ENCODE peak calls at places on chromosomes 11 and 22, in six cellular contexts. V is K562, R is H1, Q is HepG2, L is A549, I is HCT116. K is an unnamed sample.

GRCh38 chr11:83785942-83786341 is 499.8 kb upstream of the CCDC90B start:
- DNase-seq in Q (no peak), L (no peak), R (no peak), I (no peak), V (no peak), K (no peak)

GRCh38 chr11:41499429-41499828 is 40.0 kb upstream of the LRRC4C start:
- DNase-seq in I (no peak), Q (no peak), R (no peak), V (no peak), L (no peak), K (no peak)

GRCh38 chr22:39243443-39244072 is 1.2 kb downstream of the PDGFB start:
- DNase-seq in Q (peak; percentile 75), I (no peak), V (peak; percentile 29), L (peak; percentile 23), R (peak; percentile 77), K (no peak)

GRCh38 chr11:8720376-8720775 is 37.8 kb downstream of the RPL27A start:
- DNase-seq in V (no peak), R (no peak), L (no peak), I (no peak), Q (no peak), K (no peak)

GRCh38 chr11:29063630-29064361 is 953.0 kb downstream of the KCNA4 start:
- DNase-seq in L (no peak), Q (no peak), I (no peak), R (no peak), V (no peak), K (no peak)

GRCh38 chr11:58003591-58003990 is 20.1 kb upstream of the OR9Q1 start:
- DNase-seq in R (no peak), Q (no peak), I (no peak), L (no peak), V (no peak), K (no peak)

GRCh38 chr11:1335811-1336761 is 26.7 kb upstream of the TOLLIP start:
- DNase-seq in R (peak; percentile 65), I (no peak), V (peak; percentile 75), Q (peak; percentile 26), L (no peak), K (peak; percentile 96)

GRCh38 chr22:30210235-30210831 is 36.2 kb downstream of the LIF start:
- DNase-seq in L (peak; percentile 68), R (no peak), V (no peak), I (peak; percentile 96), Q (peak; percentile 89), K (peak; percentile 34)

GRCh38 chr11:13166036-13166435 is 111.6 kb upstream of the BMAL1 start:
- DNase-seq in V (no peak), Q (no peak), R (no peak), I (no peak), L (no peak), K (no peak)

GRCh38 chr22:38316340-38317236 is 645 bp downstream of the CSNK1E start:
- DNase-seq in V (peak; percentile 63), I (no peak), R (peak; percentile 66), L (no peak), Q (no peak), K (peak; percentile 51)

GRCh38 chr22:45742866-45743450 is 71.3 kb downstream of the ATXN10 start:
- DNase-seq in R (no peak), L (no peak), Q (peak; percentile 96), V (no peak), I (no peak), K (peak; percentile 90)

GRCh38 chr22:37240941-37241320 is 3.1 kb downstream of the RAC2 start:
- DNase-seq in R (no peak), L (no peak), I (no peak), V (no peak), Q (no peak), K (no peak)

GRCh38 chr11:131588057-131588456 is 217.6 kb downstream of the NTM start:
- DNase-seq in I (no peak), R (no peak), V (no peak), Q (no peak), L (no peak), K (no peak)

GRCh38 chr11:1640076-1640946 is 10.7 kb downstream of the KRTAP5-5 start:
- DNase-seq in L (peak; percentile 74), V (peak; percentile 66), Q (peak; percentile 24), R (peak; percentile 87), I (no peak), K (peak; percentile 27)

GRCh38 chr11:44388828-44389645 is 79.1 kb upstream of the ALX4 start:
- DNase-seq in L (no peak), R (peak; percentile 48), Q (no peak), V (no peak), I (no peak), K (no peak)

GRCh38 chr11:65773784-65774411 is 6.9 kb downstream of the AP5B1 start:
- DNase-seq in I (no peak), L (no peak), Q (no peak), R (no peak), V (no peak), K (no peak)

GRCh38 chr11:106424111-106424510 is 346.6 kb downstream of the AASDHPPT start:
- DNase-seq in L (no peak), V (no peak), I (no peak), R (no peak), Q (no peak), K (no peak)

GRCh38 chr11:128238521-128239222 is 348.7 kb downstream of the ETS1 start:
- DNase-seq in R (no peak), L (no peak), Q (no peak), I (no peak), V (no peak), K (no peak)

GRCh38 chr22:22452211-22452610 is 56.3 kb downstream of the ZNF280B start:
- DNase-seq in I (no peak), V (no peak), Q (no peak), R (no peak), L (no peak), K (no peak)

GRCh38 chr22:22446527-22446926 is 62.0 kb downstream of the ZNF280B start:
- DNase-seq in R (no peak), V (no peak), L (no peak), I (no peak), Q (no peak), K (no peak)

GRCh38 chr22:22452996-22453686 is 55.4 kb downstream of the ZNF280B start:
- DNase-seq in L (no peak), R (no peak), Q (no peak), V (no peak), I (no peak), K (no peak)

GRCh38 chr22:22449819-22450218 is 58.7 kb downstream of the ZNF280B start:
- DNase-seq in Q (no peak), V (no peak), R (no peak), I (no peak), L (no peak), K (no peak)

GRCh38 chr22:22450343-22450839 is 58.2 kb downstream of the ZNF280B start:
- DNase-seq in I (no peak), R (no peak), L (no peak), Q (no peak), V (no peak), K (peak; percentile 30)
- TF ChIP-seq CTCF in I (no peak), R (no peak), L (no peak), Q (no peak), V (no peak), K (no peak)

DNA sequence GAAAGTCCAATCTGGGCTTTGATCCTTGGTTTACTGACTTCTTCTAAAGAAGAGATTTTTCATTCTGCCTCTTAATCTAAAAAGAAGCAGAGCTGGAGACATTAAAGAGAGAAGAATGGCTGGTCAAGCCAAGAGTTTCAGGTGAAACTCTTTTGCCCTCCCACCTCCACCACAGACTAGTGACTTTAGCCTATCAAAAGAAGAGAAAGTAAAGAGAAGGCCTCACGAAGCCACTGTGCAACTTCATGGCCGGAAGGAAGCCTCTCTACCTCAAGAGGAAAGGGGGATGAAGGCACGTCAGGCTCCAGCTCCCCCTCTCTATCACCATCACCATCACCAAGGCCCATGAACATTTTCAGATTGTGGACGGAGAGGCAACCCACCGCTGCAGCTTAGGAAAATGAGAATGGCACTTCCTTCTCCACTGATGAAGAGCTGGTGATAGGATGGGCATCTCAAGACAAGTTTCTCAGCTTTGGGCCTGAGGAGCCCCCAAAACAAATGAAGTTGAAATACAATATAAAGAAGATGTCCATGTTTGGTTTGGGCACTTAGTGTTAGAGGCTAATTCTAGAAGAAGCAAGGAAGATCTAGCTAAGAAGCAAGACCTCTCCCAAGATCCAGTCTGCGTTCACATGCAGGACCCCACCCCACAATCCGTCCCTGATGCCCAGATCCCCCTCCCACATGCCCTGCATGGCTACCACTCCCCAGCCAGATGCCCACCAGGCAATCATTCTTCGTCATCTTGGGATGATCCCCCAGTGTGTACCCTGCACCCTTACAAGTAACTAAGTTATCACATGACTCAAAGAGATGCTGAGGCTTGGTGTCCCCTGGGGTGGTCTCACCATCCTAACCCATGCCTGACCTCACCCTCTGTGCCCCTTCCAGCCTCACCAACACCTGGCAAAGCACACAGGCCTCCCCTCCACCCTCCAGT is 52.6 kb downstream of the IGSF9B start:
- DNase-seq in R (no peak), I (no peak), V (no peak), Q (no peak), L (no peak), K (no peak)
- TF ChIP-seq MAX in R (no peak), I (no peak), V (no peak), Q (no peak), L (no peak), K (no peak)

DNA sequence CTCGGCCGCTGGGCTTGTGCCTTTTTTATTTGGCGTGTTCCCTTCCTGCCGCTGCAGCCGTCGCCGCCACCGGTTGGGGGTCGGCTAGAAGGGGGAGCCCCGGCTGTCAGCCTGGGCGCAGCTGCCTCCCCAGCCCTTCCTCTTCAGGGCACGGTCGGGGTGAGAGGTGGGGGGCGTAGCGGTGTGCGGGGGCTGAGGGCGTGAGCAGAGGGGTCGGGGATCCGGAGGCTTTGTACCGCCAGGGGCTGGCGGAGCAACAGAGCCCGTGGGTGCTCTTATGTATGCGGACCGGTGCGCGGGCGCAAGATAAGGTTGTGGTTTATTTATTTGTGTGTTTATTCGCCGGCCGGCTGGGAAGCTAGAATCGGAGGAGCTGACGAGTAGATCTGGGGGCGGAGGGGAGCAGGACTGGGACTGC is 482 bp downstream of the ZBTB16 start:
- DNase-seq in Q (no peak), I (no peak), R (peak; percentile 61), L (no peak), V (peak; percentile 27), K (peak; percentile 85)
- TF ChIP-seq POLR2A in Q (no peak), I (no peak), R (no peak), L (no peak), V (no peak), K (no peak)

GRCh38 chr22:25853078-25853477 is 111.1 kb downstream of the MYO18B start:
- DNase-seq in Q (no peak), R (no peak), V (peak; percentile 7), I (no peak), L (no peak), K (peak; percentile 14)

GRCh38 chr22:25852223-25852622 is 110.2 kb downstream of the MYO18B start:
- DNase-seq in L (no peak), Q (no peak), R (no peak), V (no peak), I (no peak), K (no peak)

GRCh38 chr22:25849514-25849913 is 107.5 kb downstream of the MYO18B start:
- DNase-seq in R (no peak), Q (no peak), L (no peak), I (no peak), V (no peak), K (no peak)

GRCh38 chr22:25853501-25853900 is 111.5 kb downstream of the MYO18B start:
- DNase-seq in I (no peak), L (no peak), R (no peak), Q (no peak), V (peak; percentile 57), K (peak; percentile 21)

DNA sequence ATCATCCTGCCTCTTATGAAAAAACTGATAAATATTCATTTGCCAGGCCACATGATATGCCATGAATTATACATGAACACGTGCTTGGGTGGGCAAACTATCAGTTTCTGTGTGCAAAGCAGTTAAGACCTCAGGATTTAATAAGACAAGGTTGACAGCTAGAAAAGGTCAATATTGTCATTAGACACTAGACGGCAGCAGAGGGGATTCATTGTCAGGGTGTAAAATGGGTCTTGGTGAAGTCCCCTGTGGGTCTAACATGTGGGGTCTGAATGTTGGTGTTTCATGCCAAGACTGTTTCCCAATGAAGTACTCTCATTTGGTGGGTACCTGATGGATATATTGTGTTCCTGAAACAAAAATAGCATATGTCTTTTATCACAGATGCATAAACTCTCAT is 111.9 kb downstream of the MYO18B start:
- DNase-seq in R (no peak), L (peak; percentile 3), Q (peak; percentile 18), I (peak; percentile 6), V (peak; percentile 13), K (no peak)
- TF ChIP-seq CTCF in R (peak; percentile 30), L (no peak), Q (peak; percentile 46), I (peak; percentile 56), V (peak; percentile 36), K (no peak)